ENCODE peak calls at places on chromosomes 7 and 10, in four cellular contexts. Y is upper lobe of right lung, S is neural progenitor cell, W is IMR-90. X is an unnamed sample.
A peak's percentile ranks its signal among the peaks of the same experiment; 100 is the strongest.

GRCh38 chr10:109871476-109871875 is 51.8 kb downstream of the XPNPEP1 start:
- DNase-seq in Y (no peak), S (no peak), W (no peak), X (no peak)

GRCh38 chr10:46223626-46224413 is 63.0 kb upstream of the ANTXRL start:
- DNase-seq in Y (peak; percentile 45), S (no peak), W (no peak), X (no peak)

GRCh38 chr7:120280743-120281142 is 7.8 kb downstream of the KCND2 start:
- DNase-seq in Y (no peak), S (no peak), W (no peak), X (no peak)

GRCh38 chr7:18829518-18830252 is 287.8 kb downstream of the TWIST1 start:
- DNase-seq in Y (no peak), S (no peak), W (peak; percentile 68), X (no peak)

GRCh38 chr10:32061440-32061839 is 5.2 kb upstream of the KIF5B start:
- DNase-seq in Y (no peak), S (no peak), W (no peak), X (no peak)

GRCh38 chr7:107032720-107033438 is 11.6 kb upstream of the PRKAR2B start:
- DNase-seq in Y (no peak), S (no peak), W (no peak), X (no peak)

GRCh38 chr10:104824378-104825006 is 183.4 kb downstream of the SORCS3 start:
- DNase-seq in Y (no peak), S (peak; percentile 83), W (no peak), X (no peak)

GRCh38 chr10:33209777-33210176 is 124.7 kb downstream of the NRP1 start:
- DNase-seq in Y (no peak), S (no peak), W (no peak), X (no peak)

GRCh38 chr10:31101123-31101522 is 69.5 kb upstream of the ZNF438 start:
- DNase-seq in Y (no peak), S (no peak), W (peak; percentile 93), X (peak; percentile 82)

GRCh38 chr10:131093795-131094366 is 217.6 kb downstream of the TCERG1L start:
- DNase-seq in Y (no peak), S (no peak), W (no peak), X (no peak)

GRCh38 chr7:142438235-142438922 is 180.5 kb upstream of the PRSS58 start:
- DNase-seq in Y (no peak), S (peak; percentile 77), W (peak; percentile 64), X (peak; percentile 14)

GRCh38 chr10:15253951-15254807 is 85.7 kb upstream of the NMT2 start:
- DNase-seq in Y (no peak), S (no peak), W (no peak), X (no peak)

GRCh38 chr7:157684596-157685429 is 348.0 kb downstream of the DNAJB6 start:
- DNase-seq in Y (peak; percentile 47), S (peak; percentile 79), W (no peak), X (no peak)

GRCh38 chr10:64288404-64288803 is 767.2 kb downstream of the REEP3 start:
- DNase-seq in Y (no peak), S (no peak), W (no peak), X (no peak)

GRCh38 chr7:137151056-137151731 is 192.3 kb downstream of the PTN start:
- DNase-seq in Y (no peak), S (no peak), W (peak; percentile 94), X (no peak)

GRCh38 chr7:107661081-107661864 is 645 bp downstream of the SLC26A4 start:
- DNase-seq in Y (peak; percentile 78), S (peak; percentile 81), W (peak; percentile 45), X (peak; percentile 12)

DNA sequence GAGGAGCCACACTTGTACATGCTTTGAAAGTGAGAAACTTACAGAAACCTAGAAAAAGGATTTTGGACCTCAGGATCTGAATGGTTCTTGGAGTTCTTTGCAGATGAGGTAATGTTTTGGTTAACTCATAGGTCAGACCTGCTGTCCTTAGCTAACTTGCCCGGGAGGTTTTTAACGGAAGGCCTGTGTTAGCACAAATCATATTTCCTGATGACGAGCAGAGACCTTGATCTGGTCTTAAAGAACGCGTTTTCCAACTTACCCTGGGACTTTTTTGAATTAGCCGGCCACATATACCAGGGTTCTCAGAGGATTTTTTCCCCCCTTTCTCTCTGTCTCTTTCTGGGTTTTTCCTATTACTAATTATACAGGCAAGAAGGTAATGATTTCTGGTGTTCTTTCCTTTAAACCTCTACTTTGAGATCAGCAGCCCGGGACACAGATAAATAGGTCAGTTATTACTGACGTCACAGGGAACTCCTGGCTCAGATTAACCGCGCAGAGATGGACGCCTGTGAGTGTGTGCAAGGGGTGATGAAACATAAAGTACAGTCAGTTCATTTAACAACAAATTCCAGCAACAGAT is 101.8 kb upstream of the KLF6 start:
- DNase-seq in Y (no peak), S (no peak), W (peak; percentile 96), X (peak; percentile 60)
- H3K27ac ChIP-seq in Y (peak overlapping the region; percentile 67), S (no peak overlapping the region), W (peak overlapping the region; percentile 90), X (peak overlapping the region; percentile 89)

DNA sequence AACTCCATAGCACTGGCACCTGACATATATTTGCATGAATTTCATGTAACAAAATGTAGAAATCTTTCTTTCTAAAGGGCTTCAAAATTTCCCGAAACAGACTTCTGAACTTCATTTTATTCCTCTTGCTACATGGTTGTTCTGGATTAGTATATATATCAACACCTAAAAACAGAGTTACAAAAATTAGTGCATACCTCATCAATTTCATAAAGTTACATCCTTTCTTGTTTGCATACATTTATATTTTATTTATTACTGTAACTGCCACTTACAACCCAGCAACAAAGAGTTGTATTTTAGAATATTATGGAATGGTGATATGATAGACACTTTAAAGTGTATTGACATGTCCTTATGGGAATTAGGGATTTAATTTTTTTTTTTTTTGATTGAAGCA is 2.0 kb upstream of the ITGB8 start:
- DNase-seq in Y (no peak), S (no peak), W (no peak), X (no peak)
- H3K27ac ChIP-seq in Y (no peak overlapping the region), S (no peak overlapping the region), W (no peak overlapping the region), X (peak overlapping the region; percentile 89)

GRCh38 chr10:102434251-102434913 is 2.0 kb upstream of the CUEDC2 start:
- DNase-seq in Y (no peak), S (no peak), W (peak; percentile 64), X (no peak)

GRCh38 chr10:102437515-102437914 is 5.1 kb upstream of the CUEDC2 start:
- DNase-seq in Y (no peak), S (no peak), W (no peak), X (no peak)

GRCh38 chr10:102435098-102435497 is 2.7 kb upstream of the CUEDC2 start:
- DNase-seq in Y (no peak), S (no peak), W (no peak), X (no peak)

GRCh38 chr10:102436312-102436711 is 3.9 kb upstream of the CUEDC2 start:
- DNase-seq in Y (no peak), S (no peak), W (no peak), X (no peak)

DNA sequence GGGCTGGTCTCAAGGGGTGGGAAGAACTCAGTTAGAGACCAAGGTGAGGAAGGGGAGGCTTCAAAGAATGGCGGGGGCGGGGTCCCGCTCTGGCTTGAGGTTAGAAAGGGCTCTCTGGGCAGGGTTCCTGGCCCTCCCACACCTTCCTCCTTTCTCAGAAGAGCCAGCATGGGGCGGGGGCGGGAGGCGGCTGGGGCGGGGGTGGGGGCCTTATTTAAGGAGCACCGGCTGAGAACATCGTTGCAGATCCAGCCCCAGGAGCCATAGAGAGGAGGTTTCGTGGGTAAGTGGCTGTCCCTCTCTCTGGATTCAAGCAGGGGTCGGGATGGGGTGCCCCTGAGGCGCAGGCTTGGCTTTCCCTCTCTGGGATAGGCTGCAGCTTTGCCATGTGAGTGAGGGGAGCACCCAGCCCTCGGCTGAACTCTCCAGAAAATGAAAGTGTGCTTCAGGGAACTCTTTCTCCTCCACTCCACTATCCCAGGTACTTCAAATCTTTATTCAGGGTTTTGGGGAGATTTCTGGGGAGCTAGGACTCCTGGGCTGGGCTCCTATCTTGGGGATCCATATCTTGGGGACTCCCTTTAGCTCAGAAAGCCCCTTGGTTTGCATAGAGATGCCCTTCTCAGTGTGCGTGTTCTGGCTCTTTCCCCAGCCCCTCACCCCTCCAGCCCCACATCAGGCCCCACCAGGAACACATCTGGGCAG is 3.3 kb upstream of the CUEDC2 start:
- DNase-seq in Y (peak; percentile 85), S (no peak), W (no peak), X (no peak)
- H3K27ac ChIP-seq in Y (peak overlapping the region; percentile 79), S (no peak overlapping the region), W (no peak overlapping the region), X (no peak overlapping the region)

GRCh38 chr7:139743267-139743966 is 34.4 kb downstream of the HIPK2 start:
- DNase-seq in Y (no peak), S (no peak), W (no peak), X (no peak)
- H3K27ac ChIP-seq in Y (no peak overlapping the region), S (no peak overlapping the region), W (no peak overlapping the region), X (no peak overlapping the region)

DNA sequence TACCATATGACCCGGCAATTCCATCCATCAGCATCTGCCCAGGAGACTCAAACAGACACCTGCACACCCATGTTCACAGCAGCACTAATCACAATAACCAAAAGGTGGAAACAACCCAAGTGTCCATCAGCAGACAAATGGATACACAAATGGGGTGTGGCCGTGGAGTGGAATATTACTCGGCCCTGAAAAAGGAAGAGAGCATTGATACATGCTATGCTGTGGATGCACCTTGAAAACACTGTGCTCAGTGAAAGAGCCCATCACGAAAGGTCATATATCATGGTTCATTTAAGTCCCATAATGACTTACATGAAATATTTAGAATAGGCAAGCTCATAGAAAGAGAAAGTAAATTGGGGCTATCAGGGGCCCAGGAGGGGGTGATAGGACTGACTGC is 57.5 kb upstream of the DNAAF5 start:
- DNase-seq in Y (no peak), S (no peak), W (no peak), X (no peak)
- H3K27ac ChIP-seq in Y (peak overlapping the region; percentile 49), S (no peak overlapping the region), W (no peak overlapping the region), X (no peak overlapping the region)

GRCh38 chr7:118232837-118233236 is 8.3 kb downstream of the ANKRD7 start:
- DNase-seq in Y (no peak), S (peak; percentile 8), W (no peak), X (no peak)
- H3K27ac ChIP-seq in Y (no peak overlapping the region), S (no peak overlapping the region), W (no peak overlapping the region), X (no peak overlapping the region)

DNA sequence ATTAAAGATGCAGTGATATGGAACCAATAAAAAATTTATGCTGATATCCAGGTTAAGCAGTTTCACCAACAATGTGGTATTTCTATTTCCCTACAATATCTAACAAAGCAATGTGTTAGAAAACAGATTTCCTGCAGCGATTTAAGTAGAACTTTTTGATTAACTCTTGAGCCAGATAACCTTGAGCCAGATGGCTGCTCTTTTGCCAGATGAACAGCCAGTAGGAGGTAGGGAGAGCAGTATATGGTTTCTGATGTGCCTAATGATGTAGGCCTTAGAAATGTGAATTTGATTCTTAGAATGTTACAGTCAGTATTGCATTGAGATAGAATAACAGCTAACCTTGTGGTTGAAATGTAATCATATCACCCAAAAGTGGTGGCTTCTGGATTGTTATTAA is 31.1 kb downstream of the STAMBPL1 start:
- DNase-seq in Y (no peak), S (no peak), W (no peak), X (no peak)
- H3K27ac ChIP-seq in Y (no peak overlapping the region), S (no peak overlapping the region), W (no peak overlapping the region), X (no peak overlapping the region)